ENCODE peak calls at places on chromosomes 5 and 9, in six cellular contexts. H is NCI-H1694 treated with DMSO at 0.1 percent for 48 hours; L is CD4-positive, alpha-beta T cell; C is Caki2; N is NCI-H1092; D is GM10248. X is an unnamed sample.

GRCh38 chr5:1255081-1255561 is 29.9 kb downstream of the SLC6A18 start:
- DNase-seq in H (no peak), L (peak; percentile 51), C (no peak), N (no peak), D (no peak), X (no peak)

GRCh38 chr5:133821889-133822288 is 146.5 kb downstream of the C5orf15 start:
- DNase-seq in H (no peak), L (no peak), C (no peak), N (no peak), D (no peak), X (no peak)

GRCh38 chr5:76930083-76930482 is 22.8 kb upstream of the CRHBP start:
- DNase-seq in H (no peak), L (no peak), C (no peak), N (no peak), D (no peak), X (no peak)

GRCh38 chr9:129835860-129836223 is 584 bp downstream of the USP20 start:
- DNase-seq in H (no peak), L (no peak), C (no peak), N (no peak), D (no peak), X (peak; percentile 53)

GRCh38 chr5:1511037-1511436 is 12.7 kb downstream of the LPCAT1 start:
- DNase-seq in H (no peak), L (no peak), C (no peak), N (no peak), D (no peak), X (no peak)

GRCh38 chr5:173572431-173573125 is 43.9 kb downstream of the BOD1 start:
- DNase-seq in H (no peak), L (no peak), C (no peak), N (no peak), D (no peak), X (no peak)

GRCh38 chr5:17992296-17992695 is 358.0 kb downstream of the TAF11L14 start:
- DNase-seq in H (no peak), L (no peak), C (no peak), N (no peak), D (no peak), X (no peak)

GRCh38 chr5:178469975-178470692 is 120.1 kb downstream of the COL23A1 start:
- DNase-seq in H (no peak), L (no peak), C (no peak), N (no peak), D (no peak), X (no peak)

GRCh38 chr9:37036237-37037136 is 2.4 kb upstream of the PAX5 start:
- DNase-seq in H (no peak), L (no peak), C (no peak), N (peak; percentile 68), D (peak; percentile 59), X (peak; percentile 32)

GRCh38 chr5:34054330-34054729 is 11.3 kb upstream of the C1QTNF3 start:
- DNase-seq in H (no peak), L (no peak), C (no peak), N (no peak), D (no peak), X (no peak)

GRCh38 chr5:180830253-180831138 is 27.9 kb upstream of the MGAT1 start:
- DNase-seq in H (peak; percentile 31), L (peak; percentile 79), C (no peak), N (no peak), D (peak; percentile 76), X (no peak)

GRCh38 chr5:170228756-170229459 is 3.9 kb upstream of the C5orf58 start:
- DNase-seq in H (no peak), L (no peak), C (no peak), N (no peak), D (no peak), X (no peak)

GRCh38 chr5:652773-653350 is 40.3 kb downstream of the TPPP start:
- DNase-seq in H (no peak), L (no peak), C (no peak), N (no peak), D (no peak), X (no peak)

GRCh38 chr9:124735121-124735520 is 36.0 kb downstream of the NR6A1 start:
- DNase-seq in H (no peak), L (no peak), C (peak; percentile 42), N (no peak), D (no peak), X (peak; percentile 37)

GRCh38 chr5:149549461-149550266 is 1.6 kb downstream of the CSNK1A1 start:
- DNase-seq in H (peak; percentile 17), L (peak; percentile 11), C (peak; percentile 64), N (peak; percentile 24), D (peak; percentile 57), X (peak; percentile 58)

GRCh38 chr9:76913467-76913866 is 7.6 kb upstream of the PRUNE2 start:
- DNase-seq in H (no peak), L (no peak), C (no peak), N (no peak), D (no peak), X (no peak)

GRCh38 chr5:98095072-98095471 is 678.4 kb upstream of the RGMB start:
- DNase-seq in H (no peak), L (no peak), C (no peak), N (no peak), D (no peak), X (no peak)

GRCh38 chr5:38783011-38783551 is 62.7 kb upstream of the OSMR start:
- DNase-seq in H (no peak), L (no peak), C (peak; percentile 99), N (peak; percentile 63), D (no peak), X (peak; percentile 93)

GRCh38 chr9:79013715-79014610 is 557.8 kb upstream of the TLE4 start:
- DNase-seq in H (no peak), L (no peak), C (no peak), N (no peak), D (no peak), X (no peak)

GRCh38 chr5:7372399-7372798 is 23.5 kb upstream of the ADCY2 start:
- DNase-seq in H (no peak), L (no peak), C (no peak), N (no peak), D (no peak), X (no peak)

GRCh38 chr5:72109625-72110024 is 2.4 kb downstream of the MAP1B start:
- DNase-seq in H (no peak), L (no peak), C (peak; percentile 75), N (peak; percentile 13), D (no peak), X (no peak)

GRCh38 chr5:44389410-44389879 is at the start of gene FGF10:
- DNase-seq in H (no peak), L (no peak), C (no peak), N (no peak), D (no peak), X (no peak)

GRCh38 chr5:65867509-65868195 is 58.7 kb upstream of the ERBIN start:
- DNase-seq in H (no peak), L (no peak), C (no peak), N (no peak), D (no peak), X (peak; percentile 40)